ENCODE peak calls at places on chromosomes 16 and 17, in nine cellular contexts. Z, S, A, T, X, H, D, W and Y are unnamed samples.

GRCh38 chr16:17942067-17942466 is 394.5 kb downstream of the NPIPA8 start:
- DNase-seq in Z (no peak), S (no peak), A (no peak), T (no peak), X (no peak), H (no peak), D (no peak), W (no peak), Y (no peak)

GRCh38 chr17:36755586-36755985 is 154.2 kb downstream of the MRM1 start:
- DNase-seq in Z (peak), S (peak), A (peak), T (peak), X (peak), H (peak), D (peak), W (peak), Y (no peak)

GRCh38 chr17:56936697-56937322 is 23.0 kb upstream of the TRIM25 start:
- DNase-seq in Z (no peak), S (no peak), A (no peak), T (no peak), X (no peak), H (no peak), D (no peak), W (no peak), Y (no peak)

GRCh38 chr17:17710728-17711541 is 29.7 kb downstream of the RAI1 start:
- DNase-seq in Z (no peak), S (peak), A (no peak), T (no peak), X (no peak), H (peak), D (no peak), W (no peak), Y (peak)

GRCh38 chr16:2226245-2226793 is 2.9 kb downstream of the E4F1 start:
- DNase-seq in Z (no peak), S (no peak), A (no peak), T (no peak), X (no peak), H (no peak), D (no peak), W (no peak), Y (no peak)

GRCh38 chr17:27294689-27295630 is 1.0 kb downstream of the WSB1 start:
- DNase-seq in Z (peak), S (peak), A (peak), T (peak), X (peak), H (peak), D (peak), W (peak), Y (no peak)

GRCh38 chr16:87410958-87411357 is 18.8 kb downstream of the MAP1LC3B start:
- DNase-seq in Z (no peak), S (no peak), A (no peak), T (no peak), X (no peak), H (no peak), D (no peak), W (no peak), Y (no peak)

GRCh38 chr17:30812218-30813177 is 12.0 kb downstream of the CRLF3 start:
- DNase-seq in Z (no peak), S (no peak), A (no peak), T (no peak), X (no peak), H (peak), D (no peak), W (no peak), Y (no peak)

GRCh38 chr17:37676115-37676925 is 33.1 kb upstream of the DDX52 start:
- DNase-seq in Z (no peak), S (peak), A (no peak), T (no peak), X (no peak), H (peak), D (no peak), W (no peak), Y (no peak)

GRCh38 chr16:29806641-29807425 is 504 bp downstream of the MAZ start:
- DNase-seq in Z (peak), S (peak), A (peak), T (peak), X (no peak), H (peak), D (peak), W (peak), Y (peak)

GRCh38 chr16:84139628-84140258 is 5.2 kb downstream of the HSDL1 start:
- DNase-seq in Z (no peak), S (no peak), A (no peak), T (no peak), X (no peak), H (no peak), D (no peak), W (no peak), Y (no peak)

GRCh38 chr17:82105882-82106696 is 8.1 kb upstream of the FASN start:
- DNase-seq in Z (peak), S (peak), A (peak), T (peak), X (peak), H (peak), D (peak), W (peak), Y (no peak)